ENCODE peak calls at places on chromosome 16, in five cellular contexts. N, Q, X, D and O are unnamed samples.

GRCh38 chr16:20610892-20611349 is 34.8 kb upstream of the ACSM2B start:
- DNase-seq in N (no peak), X (no peak), D (no peak), Q (no peak), O (no peak)

GRCh38 chr16:46857261-46857962 is 26.4 kb upstream of the C16orf87 start:
- DNase-seq in Q (peak), D (peak), X (peak), N (peak), O (no peak)

GRCh38 chr16:569445-570254 is at the start of gene PIGQ:
- DNase-seq in D (peak), X (peak), N (peak), Q (peak), O (peak)

GRCh38 chr16:88479795-88480760 is 27.0 kb downstream of the ZFPM1 start:
- DNase-seq in D (peak), X (no peak), Q (peak), N (peak), O (no peak)

GRCh38 chr16:9966569-9967157 is 215.6 kb downstream of the GRIN2A start:
- DNase-seq in Q (no peak), X (no peak), N (no peak), D (no peak), O (no peak)

GRCh38 chr16:28951410-28951943 is 740 bp downstream of the NFATC2IP start:
- DNase-seq in N (no peak), Q (no peak), X (no peak), D (peak), O (no peak)

GRCh38 chr16:46884513-46885293 is 541 bp downstream of the GPT2 start:
- DNase-seq in D (peak), Q (peak), N (no peak), X (peak), O (peak)

GRCh38 chr16:28042856-28043255 is 20.7 kb downstream of the GSG1L start:
- DNase-seq in N (no peak), D (no peak), X (no peak), Q (no peak), O (no peak)

GRCh38 chr16:47060596-47060995 is 83.1 kb downstream of the NETO2 start:
- DNase-seq in N (no peak), D (peak), Q (no peak), X (no peak), O (no peak)

GRCh38 chr16:962901-963814 is 7.6 kb downstream of the LMF1 start:
- DNase-seq in N (no peak), X (no peak), D (peak), Q (no peak), O (no peak)

GRCh38 chr16:68290455-68290854 is 20.3 kb downstream of the SLC7A6OS start:
- DNase-seq in N (no peak), D (no peak), Q (no peak), X (no peak), O (no peak)

GRCh38 chr16:75309899-75310430 is 58.5 kb upstream of the BCAR1 start:
- DNase-seq in Q (no peak), D (no peak), N (no peak), X (no peak), O (peak)

GRCh38 chr16:23206986-23207385 is 24.4 kb downstream of the SCNN1G start:
- DNase-seq in D (no peak), N (no peak), X (no peak), Q (no peak), O (no peak)

GRCh38 chr16:14309001-14309886 is 238.1 kb downstream of the MRTFB start:
- DNase-seq in N (no peak), D (peak), Q (peak), X (no peak), O (peak)

GRCh38 chr16:46801428-46802049 is 29.4 kb downstream of the C16orf87 start:
- DNase-seq in X (no peak), Q (no peak), N (no peak), D (no peak), O (peak)

GRCh38 chr16:1771072-1771863 is at the start of gene NME3:
- DNase-seq in X (peak), D (peak), N (peak), Q (peak), O (peak)

GRCh38 chr16:11989238-11990160 is 13.0 kb downstream of the SNX29 start:
- DNase-seq in N (no peak), Q (no peak), D (no peak), X (no peak), O (no peak)

GRCh38 chr16:51151435-51151950 is 423 bp upstream of the SALL1 start:
- DNase-seq in X (no peak), Q (peak), N (peak), D (no peak), O (no peak)

GRCh38 chr16:82808036-82808435 is 181.3 kb downstream of the CDH13 start:
- DNase-seq in D (no peak), N (no peak), Q (no peak), X (no peak), O (no peak)

GRCh38 chr16:69093974-69094373 is 11.5 kb upstream of the HAS3 start:
- DNase-seq in Q (no peak), D (no peak), N (no peak), X (no peak), O (no peak)

GRCh38 chr16:83806036-83806435 is 1.7 kb upstream of the HSBP1 start:
- DNase-seq in X (no peak), D (no peak), Q (no peak), N (no peak), O (no peak)

GRCh38 chr16:75251280-75252048 is at the start of gene BCAR1:
- DNase-seq in D (peak), X (peak), N (peak), Q (peak), O (peak)

GRCh38 chr16:17407321-17407720 is 63.4 kb downstream of the XYLT1 start:
- DNase-seq in N (no peak), Q (no peak), X (no peak), D (no peak), O (no peak)

GRCh38 chr16:57345021-57345420 is 13.6 kb upstream of the CCL22 start:
- DNase-seq in N (no peak), Q (no peak), X (no peak), D (no peak), O (no peak)

GRCh38 chr16:70267516-70267915 is 15.8 kb upstream of the EXOSC6 start:
- DNase-seq in D (no peak), Q (no peak), X (peak), N (peak), O (peak)

GRCh38 chr16:17519041-17519440 is 48.3 kb upstream of the XYLT1 start:
- DNase-seq in X (no peak), D (no peak), Q (no peak), N (no peak), O (no peak)

GRCh38 chr16:88454315-88455057 is 1.4 kb downstream of the ZFPM1 start:
- DNase-seq in X (peak), D (peak), Q (peak), N (no peak), O (peak)

GRCh38 chr16:58062821-58063220 is 37.3 kb downstream of the MMP15 start:
- DNase-seq in D (no peak), N (no peak), X (no peak), Q (no peak), O (no peak)

GRCh38 chr16:10040136-10041080 is 141.8 kb downstream of the GRIN2A start:
- DNase-seq in X (no peak), D (no peak), N (peak), Q (no peak), O (no peak)

GRCh38 chr16:57167951-57168350 is 17.9 kb downstream of the PSME3IP1 start:
- DNase-seq in Q (no peak), D (no peak), N (no peak), X (no peak), O (peak)

GRCh38 chr16:62625291-62625690 is 589.1 kb upstream of the CDH8 start:
- DNase-seq in X (no peak), D (no peak), Q (no peak), N (no peak), O (no peak)

GRCh38 chr16:17261197-17261858 is 209.4 kb downstream of the XYLT1 start:
- DNase-seq in X (no peak), N (no peak), D (no peak), Q (no peak), O (no peak)

GRCh38 chr16:56947604-56947995 is 14.2 kb upstream of the CETP start:
- DNase-seq in D (no peak), Q (no peak), N (no peak), X (no peak), O (no peak)

GRCh38 chr16:83845263-83845662 is 37.5 kb downstream of the HSBP1 start:
- DNase-seq in D (no peak), Q (no peak), X (no peak), N (no peak), O (no peak)

GRCh38 chr16:65105173-65105572 is 16.7 kb downstream of the CDH11 start:
- DNase-seq in X (no peak), Q (no peak), N (no peak), D (no peak), O (no peak)

GRCh38 chr16:23434380-23434779 is 18.6 kb downstream of the COG7 start:
- DNase-seq in Q (peak), D (no peak), N (no peak), X (no peak), O (peak)

GRCh38 chr16:71287903-71288302 is 1.3 kb downstream of the CMTR2 start:
- DNase-seq in D (no peak), Q (no peak), X (no peak), N (no peak), O (no peak)

GRCh38 chr16:87384162-87384999 is 805 bp upstream of the FBXO31 start:
- DNase-seq in D (peak), X (no peak), Q (peak), N (no peak), O (peak)
- TF ChIP-seq POLR2A in D (no peak), X (peak), Q (peak), N (no peak), O (peak)

DNA sequence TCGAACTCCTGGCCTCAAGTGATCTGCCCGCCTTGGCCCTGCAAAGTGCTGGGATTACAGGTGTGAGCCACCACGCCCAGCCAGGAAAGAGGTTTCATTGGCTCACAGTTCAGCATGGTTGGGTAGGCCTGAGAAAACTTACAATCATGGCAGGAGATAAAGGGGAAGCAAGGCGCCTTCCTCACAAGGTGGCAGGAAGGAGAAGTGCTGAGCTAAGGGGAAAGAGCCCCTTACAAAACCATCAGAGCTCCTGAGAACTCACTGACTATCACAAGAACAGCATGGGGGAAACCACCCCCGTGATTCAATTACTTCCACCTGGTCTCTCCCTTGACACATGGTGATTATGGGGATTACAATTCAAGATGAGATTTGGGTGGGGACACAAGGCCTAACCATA is 411.7 kb upstream of the ZFHX3 start:
- DNase-seq in X (no peak), D (no peak), N (no peak), Q (no peak), O (no peak)
- TF ChIP-seq POLR2A in X (no peak), D (no peak), N (no peak), Q (no peak), O (no peak)

GRCh38 chr16:22191966-22192260 is 14.2 kb upstream of the EEF2K start:
- DNase-seq in Q (no peak), X (peak), D (no peak), N (peak), O (peak)
- TF ChIP-seq POLR2A in Q (no peak), X (no peak), D (no peak), N (no peak), O (no peak)

DNA sequence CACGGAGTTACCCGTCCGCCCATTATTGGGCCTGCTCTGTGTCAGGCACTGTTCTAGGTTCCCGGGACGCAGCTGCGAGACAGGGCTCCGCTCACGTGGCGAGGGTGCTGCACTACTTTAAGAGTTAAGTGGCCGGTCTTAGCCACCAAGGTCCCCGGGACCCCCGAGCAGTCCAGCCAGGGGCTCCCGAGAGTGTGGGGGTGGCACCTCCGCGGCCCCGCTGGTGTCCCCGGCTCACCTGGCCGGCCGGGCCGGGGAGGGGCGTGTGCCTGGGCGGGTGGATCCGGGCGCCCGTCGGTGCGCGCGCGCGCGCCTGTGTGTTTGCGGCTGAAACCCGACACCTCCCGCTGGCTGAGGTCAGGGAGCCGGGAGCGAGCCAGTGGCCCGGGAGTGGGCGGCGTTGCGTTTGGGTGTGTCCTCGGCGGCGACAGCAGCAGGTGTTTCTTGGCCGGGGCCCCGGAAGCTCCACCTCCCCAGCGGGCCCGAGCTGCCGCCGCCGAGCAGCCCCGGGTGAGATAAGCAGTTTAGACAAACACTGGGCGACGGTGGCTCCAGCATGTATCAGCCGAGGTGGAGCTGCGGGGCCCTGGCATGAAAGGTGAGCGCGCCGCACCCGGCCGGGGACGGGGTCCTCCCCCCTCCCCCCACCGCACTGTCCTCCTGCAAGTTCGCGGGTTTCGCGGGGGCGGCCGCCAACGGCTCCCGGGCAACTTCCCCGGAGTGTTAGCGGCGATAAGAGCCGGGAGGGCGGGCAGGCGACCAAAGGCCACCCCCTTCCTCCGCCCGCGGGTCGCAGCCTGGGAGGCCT is at the start of gene GSE1:
- DNase-seq in N (peak), D (peak), X (peak), Q (peak), O (peak)
- TF ChIP-seq POLR2A in N (no peak), D (no peak), X (peak), Q (peak), O (peak)